ENCODE peak calls at places on chromosomes 13 and 19, in six cellular contexts. W is stimulated activated naive CD8-positive, alpha-beta T cell treated with anti-CD3 and anti-CD28 coated beads, Interleukin-15, Interleukin-2, amounts not matched to agents 100 U/mL and 50 U/mL, for 24 hours; F is heart left ventricle; J is kidney tubule cell; H is K562; E is right atrium auricular region. S is an unnamed sample.

GRCh38 chr13:40316301-40316700 is 350.1 kb downstream of the FOXO1 start:
- DNase-seq in W (peak), F (no peak), J (no peak), H (no peak), E (no peak), S (no peak)

GRCh38 chr13:51495300-51495699 is 42.5 kb upstream of the INTS6 start:
- DNase-seq in W (no peak), F (no peak), J (no peak), H (no peak), E (no peak), S (no peak)

GRCh38 chr19:18920400-18920799 is 885 bp downstream of the DDX49 start:
- DNase-seq in W (no peak), F (peak), J (no peak), H (no peak), E (no peak), S (no peak)

GRCh38 chr19:1296078-1296477 is 10.4 kb downstream of the EFNA2 start:
- DNase-seq in W (no peak), F (no peak), J (no peak), H (no peak), E (no peak), S (no peak)

GRCh38 chr13:113401452-113402415 is 37.8 kb upstream of the GRTP1 start:
- DNase-seq in W (no peak), F (no peak), J (no peak), H (no peak), E (no peak), S (no peak)

GRCh38 chr19:48495391-48495790 is 16.2 kb downstream of the LMTK3 start:
- DNase-seq in W (no peak), F (no peak), J (peak), H (no peak), E (no peak), S (no peak)

GRCh38 chr19:14562660-14563589 is 8.9 kb downstream of the NDUFB7 start:
- DNase-seq in W (no peak), F (no peak), J (no peak), H (no peak), E (no peak), S (no peak)

GRCh38 chr13:44843403-44843802 is 145.9 kb downstream of the NUFIP1 start:
- DNase-seq in W (no peak), F (no peak), J (peak), H (no peak), E (peak), S (no peak)

GRCh38 chr13:73653688-73654087 is 480.5 kb downstream of the KLF12 start:
- DNase-seq in W (no peak), F (no peak), J (no peak), H (no peak), E (no peak), S (no peak)

GRCh38 chr19:4094761-4095487 is 28.2 kb upstream of the ZBTB7A start:
- DNase-seq in W (no peak), F (no peak), J (no peak), H (no peak), E (no peak), S (no peak)

GRCh38 chr13:23752111-23753001 is 136.8 kb downstream of the MIPEP start:
- DNase-seq in W (no peak), F (no peak), J (no peak), H (no peak), E (no peak), S (no peak)

GRCh38 chr19:46372901-46373572 is 26.1 kb downstream of the PPP5C start:
- DNase-seq in W (no peak), F (no peak), J (no peak), H (no peak), E (no peak), S (no peak)

GRCh38 chr13:76828316-76828741 is 57.9 kb downstream of the KCTD12 start:
- DNase-seq in W (no peak), F (no peak), J (peak), H (no peak), E (no peak), S (no peak)

GRCh38 chr13:51943721-51944120 is 67.5 kb downstream of the ATP7B start:
- DNase-seq in W (no peak), F (no peak), J (no peak), H (no peak), E (no peak), S (no peak)

GRCh38 chr13:64855506-64855905 is 2374.6 kb downstream of the PCDH9 start:
- DNase-seq in W (no peak), F (no peak), J (no peak), H (no peak), E (no peak), S (no peak)

S was measured in erythroblast.